ENCODE peak calls at places on chromosomes 12 and 14, in eight cellular contexts. One of them, this sample, is unnamed.

GRCh38 chr12:105775351-105775750 is 363.4 kb downstream of the NUAK1 start:
- ATAC-seq in HepG2: no peak
- ATAC-seq in K562: peak
- ATAC-seq in upper lobe of left lung: no peak
- ATAC-seq in Panc1: no peak
- ATAC-seq in GM23338: no peak
- ATAC-seq in GM12878: no peak
- ATAC-seq in HCT116: no peak
- ATAC-seq in this sample: no peak

GRCh38 chr12:1328385-1328784 is 266.0 kb downstream of the FBXL14 start:
- ATAC-seq in HepG2: no peak
- ATAC-seq in K562: peak
- ATAC-seq in upper lobe of left lung: no peak
- ATAC-seq in Panc1: no peak
- ATAC-seq in GM23338: no peak
- ATAC-seq in GM12878: no peak
- ATAC-seq in HCT116: no peak
- ATAC-seq in this sample: no peak

GRCh38 chr14:87940894-87941293 is 52.1 kb downstream of the GALC start:
- ATAC-seq in HepG2: no peak
- ATAC-seq in K562: no peak
- ATAC-seq in upper lobe of left lung: no peak
- ATAC-seq in Panc1: no peak
- ATAC-seq in GM23338: no peak
- ATAC-seq in GM12878: peak
- ATAC-seq in HCT116: no peak
- ATAC-seq in this sample: no peak

GRCh38 chr12:104938371-104938770 is 19.7 kb downstream of the SLC41A2 start:
- ATAC-seq in HepG2: no peak
- ATAC-seq in K562: no peak
- ATAC-seq in upper lobe of left lung: no peak
- ATAC-seq in Panc1: no peak
- ATAC-seq in GM23338: no peak
- ATAC-seq in GM12878: no peak
- ATAC-seq in HCT116: no peak
- ATAC-seq in this sample: no peak

GRCh38 chr14:44798386-44799242 is 163.1 kb downstream of the KLHL28 start:
- ATAC-seq in HepG2: no peak
- ATAC-seq in K562: no peak
- ATAC-seq in upper lobe of left lung: no peak
- ATAC-seq in Panc1: no peak
- ATAC-seq in GM23338: peak
- ATAC-seq in GM12878: no peak
- ATAC-seq in HCT116: no peak
- ATAC-seq in this sample: no peak

GRCh38 chr12:121750507-121750955 is 38.0 kb downstream of the TMEM120B start:
- ATAC-seq in HepG2: no peak
- ATAC-seq in K562: no peak
- ATAC-seq in upper lobe of left lung: peak
- ATAC-seq in Panc1: no peak
- ATAC-seq in GM23338: no peak
- ATAC-seq in GM12878: no peak
- ATAC-seq in HCT116: no peak
- ATAC-seq in this sample: no peak

GRCh38 chr14:69263364-69263763 is 3.4 kb downstream of the GALNT16 start:
- ATAC-seq in HepG2: no peak
- ATAC-seq in K562: no peak
- ATAC-seq in upper lobe of left lung: no peak
- ATAC-seq in Panc1: no peak
- ATAC-seq in GM23338: no peak
- ATAC-seq in GM12878: no peak
- ATAC-seq in HCT116: no peak
- ATAC-seq in this sample: peak

GRCh38 chr14:41859336-41859735 is 252.7 kb downstream of the LRFN5 start:
- ATAC-seq in HepG2: no peak
- ATAC-seq in K562: no peak
- ATAC-seq in upper lobe of left lung: no peak
- ATAC-seq in Panc1: no peak
- ATAC-seq in GM23338: no peak
- ATAC-seq in GM12878: no peak
- ATAC-seq in HCT116: no peak
- ATAC-seq in this sample: no peak

GRCh38 chr14:92493024-92493423 is 20.6 kb upstream of the RIN3 start:
- ATAC-seq in HepG2: no peak
- ATAC-seq in K562: no peak
- ATAC-seq in upper lobe of left lung: no peak
- ATAC-seq in Panc1: no peak
- ATAC-seq in GM23338: no peak
- ATAC-seq in GM12878: no peak
- ATAC-seq in HCT116: no peak
- ATAC-seq in this sample: no peak

GRCh38 chr14:71538949-71539659 is 393.1 kb upstream of the RGS6 start:
- ATAC-seq in HepG2: no peak
- ATAC-seq in K562: no peak
- ATAC-seq in upper lobe of left lung: no peak
- ATAC-seq in Panc1: no peak
- ATAC-seq in GM23338: no peak
- ATAC-seq in GM12878: no peak
- ATAC-seq in HCT116: no peak
- ATAC-seq in this sample: no peak
- TF ChIP-seq POLR2AphosphoS5 in HepG2: no peak
- TF ChIP-seq POLR2AphosphoS5 in K562: no peak
- TF ChIP-seq POLR2AphosphoS5 in upper lobe of left lung: no peak
- TF ChIP-seq POLR2AphosphoS5 in Panc1: no peak
- TF ChIP-seq POLR2AphosphoS5 in GM23338: no peak
- TF ChIP-seq POLR2AphosphoS5 in GM12878: no peak
- TF ChIP-seq POLR2AphosphoS5 in HCT116: no peak
- TF ChIP-seq POLR2AphosphoS5 in this sample: no peak

GRCh38 chr12:46046436-46046835 is 56.1 kb upstream of the SCAF11 start:
- ATAC-seq in HepG2: no peak
- ATAC-seq in K562: no peak
- ATAC-seq in upper lobe of left lung: no peak
- ATAC-seq in Panc1: no peak
- ATAC-seq in GM23338: no peak
- ATAC-seq in GM12878: no peak
- ATAC-seq in HCT116: no peak
- ATAC-seq in this sample: no peak
- TF ChIP-seq POLR2AphosphoS5 in HepG2: no peak
- TF ChIP-seq POLR2AphosphoS5 in K562: no peak
- TF ChIP-seq POLR2AphosphoS5 in upper lobe of left lung: no peak
- TF ChIP-seq POLR2AphosphoS5 in Panc1: no peak
- TF ChIP-seq POLR2AphosphoS5 in GM23338: no peak
- TF ChIP-seq POLR2AphosphoS5 in GM12878: no peak
- TF ChIP-seq POLR2AphosphoS5 in HCT116: no peak
- TF ChIP-seq POLR2AphosphoS5 in this sample: no peak

DNA sequence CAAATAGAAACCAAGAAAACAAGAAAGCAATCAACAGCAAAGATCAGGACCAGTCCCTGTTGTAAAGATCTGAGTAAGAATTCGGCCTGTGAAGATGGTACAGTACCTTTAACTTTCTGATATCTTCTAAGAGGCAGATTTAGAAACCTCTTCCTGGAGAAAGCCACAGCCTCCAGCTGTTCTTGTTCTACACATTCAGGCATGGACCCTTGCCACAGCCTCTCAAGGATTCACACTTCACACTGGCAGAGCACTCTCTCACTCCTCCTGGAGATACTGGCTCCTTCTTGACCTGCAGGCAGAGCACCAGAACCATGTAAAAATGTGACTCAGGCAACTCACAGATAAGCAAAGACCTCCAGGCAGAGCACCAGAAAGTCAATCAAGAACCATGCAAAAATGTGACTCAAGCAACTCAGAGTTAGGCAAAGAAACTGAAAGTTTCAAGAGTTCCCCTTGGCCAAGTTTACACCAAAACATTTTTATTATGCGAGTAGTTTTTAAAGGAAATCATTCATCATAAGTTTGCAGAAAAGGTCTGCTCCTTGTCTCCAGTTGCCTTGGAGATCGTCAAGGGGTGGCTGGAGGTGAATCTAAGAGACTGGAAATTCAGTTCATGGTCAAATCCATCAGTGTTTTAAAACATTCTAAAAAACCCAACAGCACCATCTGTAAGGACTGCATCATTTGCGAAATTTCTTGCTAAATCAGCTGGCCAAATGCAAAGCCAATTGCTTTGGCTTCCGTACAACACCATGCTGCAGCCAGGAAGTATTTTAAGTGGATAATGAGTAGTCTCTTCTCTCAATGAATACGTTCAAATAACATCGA is 119.3 kb upstream of the MDM1 start:
- ATAC-seq in HepG2: no peak
- ATAC-seq in K562: peak
- ATAC-seq in upper lobe of left lung: peak
- ATAC-seq in Panc1: peak
- ATAC-seq in GM23338: no peak
- ATAC-seq in GM12878: peak
- ATAC-seq in HCT116: no peak
- ATAC-seq in this sample: peak
- TF ChIP-seq POLR2AphosphoS5 in HepG2: no peak
- TF ChIP-seq POLR2AphosphoS5 in K562: no peak
- TF ChIP-seq POLR2AphosphoS5 in upper lobe of left lung: no peak
- TF ChIP-seq POLR2AphosphoS5 in Panc1: no peak
- TF ChIP-seq POLR2AphosphoS5 in GM23338: no peak
- TF ChIP-seq POLR2AphosphoS5 in GM12878: no peak
- TF ChIP-seq POLR2AphosphoS5 in HCT116: no peak
- TF ChIP-seq POLR2AphosphoS5 in this sample: peak

DNA sequence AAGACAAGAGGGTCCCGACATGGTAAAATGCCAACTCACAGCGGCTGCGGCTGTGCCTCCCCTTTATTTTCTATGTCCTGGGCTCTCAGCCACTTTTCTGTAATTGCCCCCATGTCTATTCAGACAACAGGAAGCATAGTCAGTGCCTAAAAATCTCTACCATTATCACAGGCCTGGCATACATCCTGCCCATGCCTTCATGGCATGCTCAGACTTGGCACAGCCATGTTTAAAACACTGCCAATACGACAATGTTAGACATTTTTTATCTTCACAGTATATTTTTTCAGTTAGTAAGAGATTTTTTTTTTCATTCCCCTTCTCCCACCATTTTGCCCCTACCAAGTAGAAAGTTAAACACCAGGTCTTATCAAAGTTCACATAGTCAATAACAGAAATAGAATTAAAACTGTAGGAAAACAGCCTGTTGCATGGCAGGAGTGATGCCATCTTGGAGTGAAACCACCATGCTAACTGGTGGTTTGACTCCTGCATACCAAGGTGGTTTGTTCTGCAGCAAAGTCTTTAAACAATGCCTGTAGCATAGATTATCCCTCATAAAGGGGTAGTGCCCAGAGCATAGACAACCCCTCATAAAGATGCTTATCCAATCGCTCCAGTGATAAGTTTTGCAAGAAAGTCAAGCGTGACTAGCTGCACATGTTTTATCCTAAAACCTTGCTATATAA is 18.9 kb upstream of the CERS5 start:
- ATAC-seq in HepG2: no peak
- ATAC-seq in K562: no peak
- ATAC-seq in upper lobe of left lung: no peak
- ATAC-seq in Panc1: no peak
- ATAC-seq in GM23338: no peak
- ATAC-seq in GM12878: no peak
- ATAC-seq in HCT116: no peak
- ATAC-seq in this sample: no peak
- TF ChIP-seq POLR2AphosphoS5 in HepG2: no peak
- TF ChIP-seq POLR2AphosphoS5 in K562: no peak
- TF ChIP-seq POLR2AphosphoS5 in upper lobe of left lung: no peak
- TF ChIP-seq POLR2AphosphoS5 in Panc1: no peak
- TF ChIP-seq POLR2AphosphoS5 in GM23338: no peak
- TF ChIP-seq POLR2AphosphoS5 in GM12878: no peak
- TF ChIP-seq POLR2AphosphoS5 in HCT116: no peak
- TF ChIP-seq POLR2AphosphoS5 in this sample: no peak

GRCh38 chr12:3144495-3144894 is 67.3 kb downstream of the TSPAN9 start:
- ATAC-seq in HepG2: no peak
- ATAC-seq in K562: no peak
- ATAC-seq in upper lobe of left lung: no peak
- ATAC-seq in Panc1: no peak
- ATAC-seq in GM23338: no peak
- ATAC-seq in GM12878: no peak
- ATAC-seq in HCT116: no peak
- ATAC-seq in this sample: no peak

GRCh38 chr12:3145036-3145435 is 67.9 kb downstream of the TSPAN9 start:
- ATAC-seq in HepG2: no peak
- ATAC-seq in K562: no peak
- ATAC-seq in upper lobe of left lung: no peak
- ATAC-seq in Panc1: no peak
- ATAC-seq in GM23338: no peak
- ATAC-seq in GM12878: no peak
- ATAC-seq in HCT116: no peak
- ATAC-seq in this sample: no peak

GRCh38 chr12:3148366-3149000 is 71.3 kb downstream of the TSPAN9 start:
- ATAC-seq in HepG2: no peak
- ATAC-seq in K562: no peak
- ATAC-seq in upper lobe of left lung: peak
- ATAC-seq in Panc1: no peak
- ATAC-seq in GM23338: peak
- ATAC-seq in GM12878: no peak
- ATAC-seq in HCT116: no peak
- ATAC-seq in this sample: peak

GRCh38 chr12:3147260-3147659 is 70.1 kb downstream of the TSPAN9 start:
- ATAC-seq in HepG2: no peak
- ATAC-seq in K562: no peak
- ATAC-seq in upper lobe of left lung: no peak
- ATAC-seq in Panc1: no peak
- ATAC-seq in GM23338: no peak
- ATAC-seq in GM12878: no peak
- ATAC-seq in HCT116: no peak
- ATAC-seq in this sample: no peak

GRCh38 chr12:3145546-3146310 is 68.5 kb downstream of the TSPAN9 start:
- ATAC-seq in HepG2: no peak
- ATAC-seq in K562: no peak
- ATAC-seq in upper lobe of left lung: no peak
- ATAC-seq in Panc1: no peak
- ATAC-seq in GM23338: no peak
- ATAC-seq in GM12878: no peak
- ATAC-seq in HCT116: no peak
- ATAC-seq in this sample: no peak
- TF ChIP-seq POLR2AphosphoS5 in HepG2: no peak
- TF ChIP-seq POLR2AphosphoS5 in K562: no peak
- TF ChIP-seq POLR2AphosphoS5 in upper lobe of left lung: no peak
- TF ChIP-seq POLR2AphosphoS5 in Panc1: no peak
- TF ChIP-seq POLR2AphosphoS5 in GM23338: no peak
- TF ChIP-seq POLR2AphosphoS5 in GM12878: no peak
- TF ChIP-seq POLR2AphosphoS5 in HCT116: no peak
- TF ChIP-seq POLR2AphosphoS5 in this sample: no peak

This sample was measured in gastroesophageal sphincter.